ENCODE peak calls at places on chromosomes 6 and 20, in four cellular contexts. One of them, this sample, is unnamed. For H3K4me1, the result is how much of the 10 kb centered on the place peaks cover.

GRCh38 chr6:17710331-17710730 is 3.6 kb upstream of the NUP153 start:
- DNase-seq in fibroblast of lung: peak
- DNase-seq in thoracic aorta: no peak
- DNase-seq in CD8-positive, alpha-beta memory T cell: no peak
- DNase-seq in this sample: no peak

GRCh38 chr20:9974324-9974723 is 60.5 kb upstream of the ANKEF1 start:
- DNase-seq in fibroblast of lung: no peak
- DNase-seq in thoracic aorta: no peak
- DNase-seq in CD8-positive, alpha-beta memory T cell: no peak
- DNase-seq in this sample: no peak

GRCh38 chr6:33967966-33968724 is 164.3 kb upstream of the MLN start:
- DNase-seq in thoracic aorta: no peak
- DNase-seq in CD8-positive, alpha-beta memory T cell: no peak
- DNase-seq in fibroblast of lung: no peak
- DNase-seq in this sample: no peak

GRCh38 chr20:18224968-18225568 is 63.3 kb upstream of the ZNF133 start:
- DNase-seq in thoracic aorta: peak
- DNase-seq in fibroblast of lung: peak
- DNase-seq in CD8-positive, alpha-beta memory T cell: no peak
- DNase-seq in this sample: peak

GRCh38 chr6:36616888-36617521 is 22.8 kb downstream of the SRSF3 start:
- DNase-seq in CD8-positive, alpha-beta memory T cell: no peak
- DNase-seq in fibroblast of lung: peak
- DNase-seq in thoracic aorta: no peak
- DNase-seq in this sample: peak

GRCh38 chr20:49674383-49675352 is 39.0 kb downstream of the B4GALT5 start:
- DNase-seq in fibroblast of lung: peak
- DNase-seq in thoracic aorta: no peak
- DNase-seq in CD8-positive, alpha-beta memory T cell: no peak
- DNase-seq in this sample: no peak

GRCh38 chr6:15313367-15313766 is 67.5 kb downstream of the JARID2 start:
- DNase-seq in thoracic aorta: no peak
- DNase-seq in fibroblast of lung: no peak
- DNase-seq in CD8-positive, alpha-beta memory T cell: no peak
- DNase-seq in this sample: no peak

GRCh38 chr6:43990275-43990626 is 137.0 kb downstream of the MRPL14 start:
- DNase-seq in fibroblast of lung: peak
- DNase-seq in thoracic aorta: no peak
- DNase-seq in CD8-positive, alpha-beta memory T cell: no peak
- DNase-seq in this sample: no peak

GRCh38 chr6:2963756-2964155 is 7.6 kb downstream of the SERPINB6 start:
- DNase-seq in fibroblast of lung: no peak
- DNase-seq in thoracic aorta: no peak
- DNase-seq in CD8-positive, alpha-beta memory T cell: no peak
- DNase-seq in this sample: no peak

GRCh38 chr6:130831598-130831997 is 4.4 kb downstream of the SMLR1 start:
- DNase-seq in thoracic aorta: no peak
- DNase-seq in CD8-positive, alpha-beta memory T cell: no peak
- DNase-seq in fibroblast of lung: peak
- DNase-seq in this sample: no peak

GRCh38 chr6:98747960-98748359 is 86.4 kb upstream of the POU3F2 start:
- DNase-seq in fibroblast of lung: peak
- DNase-seq in CD8-positive, alpha-beta memory T cell: no peak
- DNase-seq in thoracic aorta: no peak
- DNase-seq in this sample: no peak

GRCh38 chr6:5645275-5645674 is 361.4 kb downstream of the NRN1 start:
- DNase-seq in thoracic aorta: no peak
- DNase-seq in fibroblast of lung: no peak
- DNase-seq in CD8-positive, alpha-beta memory T cell: no peak
- DNase-seq in this sample: no peak

GRCh38 chr6:111259089-111259831 is 172.0 kb downstream of the SLC16A10 start:
- DNase-seq in fibroblast of lung: peak
- DNase-seq in thoracic aorta: peak
- DNase-seq in CD8-positive, alpha-beta memory T cell: peak
- DNase-seq in this sample: peak

GRCh38 chr6:159720708-159721107 is 6.6 kb upstream of the WTAP start:
- DNase-seq in CD8-positive, alpha-beta memory T cell: peak
- DNase-seq in fibroblast of lung: no peak
- DNase-seq in thoracic aorta: no peak
- DNase-seq in this sample: peak

GRCh38 chr6:30885999-30886896 is 1.9 kb downstream of the DDR1 start:
- DNase-seq in thoracic aorta: no peak
- DNase-seq in fibroblast of lung: peak
- DNase-seq in CD8-positive, alpha-beta memory T cell: no peak
- DNase-seq in this sample: no peak

GRCh38 chr6:17842014-17842776 is 135.5 kb upstream of the NUP153 start:
- DNase-seq in thoracic aorta: no peak
- DNase-seq in CD8-positive, alpha-beta memory T cell: no peak
- DNase-seq in fibroblast of lung: no peak
- DNase-seq in this sample: no peak

GRCh38 chr6:82144852-82145332 is 102.7 kb downstream of the IBTK start:
- DNase-seq in thoracic aorta: peak
- DNase-seq in CD8-positive, alpha-beta memory T cell: no peak
- DNase-seq in fibroblast of lung: peak
- DNase-seq in this sample: peak

GRCh38 chr6:169752074-169752623 is 727 bp downstream of the ERMARD start:
- DNase-seq in fibroblast of lung: no peak
- DNase-seq in thoracic aorta: no peak
- DNase-seq in CD8-positive, alpha-beta memory T cell: no peak
- DNase-seq in this sample: no peak

GRCh38 chr6:27505209-27506027 is 32.5 kb upstream of the ZNF184 start:
- DNase-seq in fibroblast of lung: peak
- DNase-seq in thoracic aorta: no peak
- DNase-seq in CD8-positive, alpha-beta memory T cell: peak
- DNase-seq in this sample: peak

GRCh38 chr6:154614101-154614500 is 103.6 kb upstream of the CNKSR3 start:
- DNase-seq in thoracic aorta: no peak
- DNase-seq in fibroblast of lung: peak
- DNase-seq in CD8-positive, alpha-beta memory T cell: no peak
- DNase-seq in this sample: peak

GRCh38 chr20:37936451-37936850 is 33.5 kb downstream of the VSTM2L start:
- DNase-seq in CD8-positive, alpha-beta memory T cell: no peak
- DNase-seq in thoracic aorta: no peak
- DNase-seq in fibroblast of lung: no peak
- DNase-seq in this sample: no peak

GRCh38 chr6:133646021-133646682 is 242.8 kb upstream of the TCF21 start:
- DNase-seq in CD8-positive, alpha-beta memory T cell: no peak
- DNase-seq in thoracic aorta: no peak
- DNase-seq in fibroblast of lung: peak
- DNase-seq in this sample: no peak

GRCh38 chr20:47205577-47206123 is 150.8 kb downstream of the ZMYND8 start:
- DNase-seq in fibroblast of lung: peak
- DNase-seq in thoracic aorta: peak
- DNase-seq in CD8-positive, alpha-beta memory T cell: no peak
- DNase-seq in this sample: peak

GRCh38 chr6:145148392-145149175 is 586.7 kb downstream of the EPM2A start:
- DNase-seq in thoracic aorta: no peak
- DNase-seq in CD8-positive, alpha-beta memory T cell: no peak
- DNase-seq in fibroblast of lung: peak
- DNase-seq in this sample: no peak

GRCh38 chr6:79079425-79080130 is 1.5 kb upstream of the PHIP start:
- DNase-seq in thoracic aorta: no peak
- DNase-seq in fibroblast of lung: peak
- DNase-seq in CD8-positive, alpha-beta memory T cell: no peak
- DNase-seq in this sample: peak

GRCh38 chr6:163457637-163458561 is 43.4 kb downstream of the QKI start:
- DNase-seq in CD8-positive, alpha-beta memory T cell: no peak
- DNase-seq in fibroblast of lung: peak
- DNase-seq in thoracic aorta: peak
- DNase-seq in this sample: peak

GRCh38 chr20:32966382-32966781 is 37.9 kb downstream of the SUN5 start:
- DNase-seq in CD8-positive, alpha-beta memory T cell: no peak
- DNase-seq in fibroblast of lung: no peak
- DNase-seq in thoracic aorta: no peak
- DNase-seq in this sample: no peak

GRCh38 chr6:34990971-34991560 is 102.0 kb downstream of the ANKS1A start:
- DNase-seq in CD8-positive, alpha-beta memory T cell: no peak
- DNase-seq in fibroblast of lung: peak
- DNase-seq in thoracic aorta: no peak
- DNase-seq in this sample: no peak

GRCh38 chr20:32562495-32562911 is 22.6 kb downstream of the NOL4L start:
- DNase-seq in fibroblast of lung: no peak
- DNase-seq in thoracic aorta: no peak
- DNase-seq in CD8-positive, alpha-beta memory T cell: no peak
- DNase-seq in this sample: no peak

GRCh38 chr6:22636450-22636849 is 67.1 kb downstream of the HDGFL1 start:
- DNase-seq in CD8-positive, alpha-beta memory T cell: no peak
- DNase-seq in thoracic aorta: no peak
- DNase-seq in fibroblast of lung: peak
- DNase-seq in this sample: no peak

GRCh38 chr6:28944412-28945006 is 20.7 kb upstream of the TRIM27 start:
- DNase-seq in CD8-positive, alpha-beta memory T cell: peak
- DNase-seq in fibroblast of lung: peak
- DNase-seq in thoracic aorta: no peak
- DNase-seq in this sample: peak

GRCh38 chr6:108627692-108628565 is 67.2 kb downstream of the FOXO3 start:
- DNase-seq in fibroblast of lung: peak
- DNase-seq in CD8-positive, alpha-beta memory T cell: no peak
- DNase-seq in thoracic aorta: no peak
- DNase-seq in this sample: no peak

GRCh38 chr6:116060572-116061283 is at the start of gene FRK:
- DNase-seq in fibroblast of lung: no peak
- DNase-seq in thoracic aorta: no peak
- DNase-seq in CD8-positive, alpha-beta memory T cell: no peak
- DNase-seq in this sample: peak

GRCh38 chr6:106608080-106608668 is 21.1 kb downstream of the RTN4IP1 start:
- DNase-seq in fibroblast of lung: peak
- DNase-seq in CD8-positive, alpha-beta memory T cell: no peak
- DNase-seq in thoracic aorta: no peak
- DNase-seq in this sample: peak

GRCh38 chr6:168179702-168180382 is 100.8 kb upstream of the FRMD1 start:
- DNase-seq in thoracic aorta: no peak
- DNase-seq in fibroblast of lung: no peak
- DNase-seq in CD8-positive, alpha-beta memory T cell: no peak
- DNase-seq in this sample: no peak

GRCh38 chr6:168181776-168182765 is 103.1 kb upstream of the FRMD1 start:
- DNase-seq in CD8-positive, alpha-beta memory T cell: no peak
- DNase-seq in fibroblast of lung: no peak
- DNase-seq in thoracic aorta: no peak
- DNase-seq in this sample: no peak

GRCh38 chr6:168181316-168181715 is 102.3 kb upstream of the FRMD1 start:
- DNase-seq in fibroblast of lung: no peak
- DNase-seq in thoracic aorta: no peak
- DNase-seq in CD8-positive, alpha-beta memory T cell: no peak
- DNase-seq in this sample: no peak

GRCh38 chr6:168179133-168179532 is 100.1 kb upstream of the FRMD1 start:
- DNase-seq in CD8-positive, alpha-beta memory T cell: no peak
- DNase-seq in fibroblast of lung: no peak
- DNase-seq in thoracic aorta: no peak
- DNase-seq in this sample: no peak

DNA sequence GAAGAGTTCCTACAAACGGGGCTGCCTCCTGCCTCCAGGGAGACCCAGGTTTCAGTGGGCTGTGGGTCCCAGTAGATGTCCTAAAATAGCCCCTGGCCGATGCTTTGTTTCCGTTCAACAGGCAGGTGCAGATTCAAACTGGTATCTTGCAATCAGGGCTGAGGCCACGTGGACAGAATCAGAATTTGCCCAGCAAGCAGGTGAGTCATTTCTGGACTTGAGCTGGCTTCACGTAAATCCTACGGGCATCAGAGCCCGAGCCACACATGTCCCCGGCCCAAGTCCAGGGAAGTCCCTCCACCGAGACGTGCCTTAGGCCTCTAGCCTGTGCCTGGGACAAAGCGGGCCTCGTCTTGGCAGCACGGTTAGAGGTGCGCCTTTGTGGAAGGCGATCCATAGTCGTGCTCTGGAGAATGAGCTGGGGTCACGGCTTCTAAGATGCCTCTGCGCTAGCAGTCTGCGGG is 101.6 kb upstream of the FRMD1 start:
- DNase-seq in CD8-positive, alpha-beta memory T cell: no peak
- DNase-seq in thoracic aorta: no peak
- DNase-seq in fibroblast of lung: no peak
- DNase-seq in this sample: no peak
- H3K4me3 ChIP-seq in CD8-positive, alpha-beta memory T cell: no peak
- H3K4me3 ChIP-seq in thoracic aorta: no peak
- H3K4me3 ChIP-seq in fibroblast of lung: no peak
- H3K4me3 ChIP-seq in this sample: no peak

GRCh38 chr20:36469973-36470372 is 71.3 kb upstream of the MYL9 start:
- DNase-seq in CD8-positive, alpha-beta memory T cell: no peak
- DNase-seq in thoracic aorta: no peak
- DNase-seq in fibroblast of lung: no peak
- DNase-seq in this sample: peak
- H3K4me1 ChIP-seq in CD8-positive, alpha-beta memory T cell: half or more
- H3K4me1 ChIP-seq in thoracic aorta: half or more
- H3K4me1 ChIP-seq in fibroblast of lung: half or more
- H3K4me1 ChIP-seq in this sample: half or more

DNA sequence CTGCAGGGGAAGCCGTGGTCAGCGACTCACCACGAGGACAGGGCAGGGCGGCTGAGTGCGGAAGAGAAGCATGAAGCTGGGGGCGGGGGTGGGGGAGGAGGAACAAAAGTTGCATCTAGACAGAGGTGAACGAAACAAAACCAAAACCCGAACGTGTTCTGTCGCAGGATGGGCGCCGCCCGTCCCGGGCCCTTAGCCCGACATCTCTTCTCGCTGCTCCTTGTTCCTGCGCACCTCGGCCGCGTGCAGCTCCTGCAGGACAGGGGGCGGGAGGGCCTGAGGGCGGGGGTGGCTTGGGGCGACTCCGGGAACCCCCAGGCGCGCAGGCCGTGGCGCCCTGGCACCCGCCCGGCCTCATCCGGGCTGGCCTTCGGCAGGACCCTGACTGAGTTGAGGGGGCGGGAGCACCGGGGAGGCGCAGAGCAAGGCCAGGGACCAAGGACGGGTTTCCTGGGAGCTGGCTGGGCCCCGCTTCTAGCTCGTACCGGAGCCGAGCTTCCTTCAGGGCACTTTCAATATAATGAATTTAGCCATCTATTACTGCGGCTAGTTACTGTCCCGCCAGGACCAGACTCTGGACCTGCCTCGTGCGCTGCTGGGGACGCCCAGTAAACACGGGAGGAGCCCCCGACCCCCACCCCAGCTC is 12.0 kb downstream of the STMN3 start:
- DNase-seq in CD8-positive, alpha-beta memory T cell: peak
- DNase-seq in thoracic aorta: no peak
- DNase-seq in fibroblast of lung: no peak
- DNase-seq in this sample: peak
- H3K4me3 ChIP-seq in CD8-positive, alpha-beta memory T cell: peak
- H3K4me3 ChIP-seq in thoracic aorta: peak
- H3K4me3 ChIP-seq in fibroblast of lung: no peak
- H3K4me3 ChIP-seq in this sample: peak

GRCh38 chr20:6707231-6707870 is 60.1 kb upstream of the BMP2 start:
- DNase-seq in thoracic aorta: no peak
- DNase-seq in fibroblast of lung: peak
- DNase-seq in CD8-positive, alpha-beta memory T cell: no peak
- DNase-seq in this sample: no peak

GRCh38 chr20:6703047-6703446 is 64.4 kb upstream of the BMP2 start:
- DNase-seq in thoracic aorta: no peak
- DNase-seq in CD8-positive, alpha-beta memory T cell: no peak
- DNase-seq in fibroblast of lung: no peak
- DNase-seq in this sample: peak

GRCh38 chr20:6705920-6706500 is 61.5 kb upstream of the BMP2 start:
- DNase-seq in thoracic aorta: no peak
- DNase-seq in fibroblast of lung: no peak
- DNase-seq in CD8-positive, alpha-beta memory T cell: no peak
- DNase-seq in this sample: no peak

GRCh38 chr20:6704132-6704861 is 63.2 kb upstream of the BMP2 start:
- DNase-seq in thoracic aorta: no peak
- DNase-seq in CD8-positive, alpha-beta memory T cell: no peak
- DNase-seq in fibroblast of lung: peak
- DNase-seq in this sample: peak

GRCh38 chr20:6705106-6705766 is 62.2 kb upstream of the BMP2 start:
- DNase-seq in CD8-positive, alpha-beta memory T cell: no peak
- DNase-seq in thoracic aorta: no peak
- DNase-seq in fibroblast of lung: peak
- DNase-seq in this sample: no peak
- H3K4me1 ChIP-seq in CD8-positive, alpha-beta memory T cell: under half
- H3K4me1 ChIP-seq in thoracic aorta: half or more
- H3K4me1 ChIP-seq in fibroblast of lung: under half
- H3K4me1 ChIP-seq in this sample: half or more

This sample was measured in endothelial cell of umbilical vein.